ENCODE peak calls at places on chromosomes 2 and 18, in five cellular contexts. One of them, this sample, is unnamed.

GRCh38 chr2:201220102-201220570 is 37.2 kb downstream of the CASP10 start:
- DNase-seq in GM12878: no peak
- DNase-seq in body of pancreas: peak
- DNase-seq in uterus: no peak
- DNase-seq in endothelial cell of umbilical vein: peak
- DNase-seq in this sample: no peak

GRCh38 chr2:178279142-178279541 is 84.8 kb downstream of the OSBPL6 start:
- DNase-seq in endothelial cell of umbilical vein: peak
- DNase-seq in GM12878: no peak
- DNase-seq in body of pancreas: no peak
- DNase-seq in uterus: no peak
- DNase-seq in this sample: peak

GRCh38 chr2:210092791-210093190 is 78.4 kb downstream of the KANSL1L start:
- DNase-seq in uterus: no peak
- DNase-seq in endothelial cell of umbilical vein: no peak
- DNase-seq in body of pancreas: no peak
- DNase-seq in GM12878: no peak
- DNase-seq in this sample: no peak

GRCh38 chr2:14773696-14774095 is 141.2 kb downstream of the LRATD1 start:
- DNase-seq in endothelial cell of umbilical vein: no peak
- DNase-seq in GM12878: no peak
- DNase-seq in uterus: no peak
- DNase-seq in body of pancreas: no peak
- DNase-seq in this sample: no peak

GRCh38 chr2:126623000-126623399 is 33.0 kb upstream of the GYPC start:
- DNase-seq in uterus: no peak
- DNase-seq in GM12878: no peak
- DNase-seq in body of pancreas: no peak
- DNase-seq in endothelial cell of umbilical vein: no peak
- DNase-seq in this sample: no peak

GRCh38 chr2:20071397-20072383 is 20.3 kb upstream of the LAPTM4A start:
- DNase-seq in endothelial cell of umbilical vein: peak
- DNase-seq in GM12878: no peak
- DNase-seq in body of pancreas: no peak
- DNase-seq in uterus: peak
- DNase-seq in this sample: peak

GRCh38 chr18:39946623-39947061 is 2008.4 kb upstream of the PIK3C3 start:
- DNase-seq in uterus: no peak
- DNase-seq in body of pancreas: no peak
- DNase-seq in GM12878: no peak
- DNase-seq in endothelial cell of umbilical vein: peak
- DNase-seq in this sample: peak

GRCh38 chr2:173815778-173816177 is 149.4 kb downstream of the SP3 start:
- DNase-seq in uterus: no peak
- DNase-seq in endothelial cell of umbilical vein: no peak
- DNase-seq in body of pancreas: no peak
- DNase-seq in GM12878: no peak
- DNase-seq in this sample: no peak

GRCh38 chr2:8623958-8624591 is 57.8 kb upstream of the ID2 start:
- DNase-seq in endothelial cell of umbilical vein: no peak
- DNase-seq in GM12878: no peak
- DNase-seq in body of pancreas: peak
- DNase-seq in uterus: no peak
- DNase-seq in this sample: no peak

GRCh38 chr2:169136885-169137534 is 67.6 kb downstream of the DHRS9 start:
- DNase-seq in body of pancreas: no peak
- DNase-seq in uterus: no peak
- DNase-seq in GM12878: no peak
- DNase-seq in endothelial cell of umbilical vein: peak
- DNase-seq in this sample: no peak

GRCh38 chr18:71808576-71808975 is 735.6 kb downstream of the CBLN2 start:
- DNase-seq in GM12878: no peak
- DNase-seq in uterus: no peak
- DNase-seq in body of pancreas: no peak
- DNase-seq in endothelial cell of umbilical vein: no peak
- DNase-seq in this sample: no peak

GRCh38 chr2:174764281-174765063 is at the start of gene CHRNA1:
- DNase-seq in endothelial cell of umbilical vein: peak
- DNase-seq in body of pancreas: no peak
- DNase-seq in GM12878: no peak
- DNase-seq in uterus: no peak
- DNase-seq in this sample: no peak

GRCh38 chr2:136305517-136306192 is 187.7 kb upstream of the CXCR4 start:
- DNase-seq in uterus: no peak
- DNase-seq in GM12878: no peak
- DNase-seq in body of pancreas: no peak
- DNase-seq in endothelial cell of umbilical vein: no peak
- DNase-seq in this sample: no peak

GRCh38 chr2:240525802-240526201 is 32.0 kb downstream of the ANKMY1 start:
- DNase-seq in endothelial cell of umbilical vein: no peak
- DNase-seq in body of pancreas: no peak
- DNase-seq in GM12878: no peak
- DNase-seq in uterus: no peak
- DNase-seq in this sample: no peak

GRCh38 chr2:113192459-113193100 is 18.8 kb downstream of the PSD4 start:
- DNase-seq in GM12878: no peak
- DNase-seq in body of pancreas: no peak
- DNase-seq in endothelial cell of umbilical vein: no peak
- DNase-seq in uterus: no peak
- DNase-seq in this sample: no peak

GRCh38 chr2:187169864-187170263 is 278.2 kb downstream of the CALCRL start:
- DNase-seq in body of pancreas: no peak
- DNase-seq in GM12878: no peak
- DNase-seq in endothelial cell of umbilical vein: no peak
- DNase-seq in uterus: no peak
- DNase-seq in this sample: no peak

DNA sequence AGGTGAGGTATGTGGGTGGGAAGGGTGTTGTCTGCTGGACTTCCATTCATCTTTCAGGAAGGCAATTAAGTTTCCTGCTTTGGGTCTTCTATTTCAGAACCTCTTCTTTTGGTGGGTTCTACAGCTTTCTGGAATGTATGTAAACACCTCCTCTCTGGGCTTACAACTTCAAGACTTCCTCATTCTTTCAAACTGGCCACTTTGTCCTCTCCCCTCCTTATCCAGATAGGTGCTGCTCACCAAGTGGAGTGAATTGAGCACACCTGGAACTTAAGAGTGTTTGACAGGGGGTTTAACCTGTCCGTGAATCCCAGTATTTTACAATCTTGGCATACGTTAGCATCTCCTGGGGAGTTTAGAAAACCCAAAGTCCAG is 5.2 kb upstream of the MRPL33 start:
- DNase-seq in GM12878: no peak
- DNase-seq in body of pancreas: no peak
- DNase-seq in endothelial cell of umbilical vein: no peak
- DNase-seq in uterus: no peak
- DNase-seq in this sample: no peak
- TF ChIP-seq POLR2A in GM12878: no peak
- TF ChIP-seq POLR2A in body of pancreas: peak
- TF ChIP-seq POLR2A in endothelial cell of umbilical vein: no peak
- TF ChIP-seq POLR2A in uterus: no peak
- TF ChIP-seq POLR2A in this sample: no peak

DNA sequence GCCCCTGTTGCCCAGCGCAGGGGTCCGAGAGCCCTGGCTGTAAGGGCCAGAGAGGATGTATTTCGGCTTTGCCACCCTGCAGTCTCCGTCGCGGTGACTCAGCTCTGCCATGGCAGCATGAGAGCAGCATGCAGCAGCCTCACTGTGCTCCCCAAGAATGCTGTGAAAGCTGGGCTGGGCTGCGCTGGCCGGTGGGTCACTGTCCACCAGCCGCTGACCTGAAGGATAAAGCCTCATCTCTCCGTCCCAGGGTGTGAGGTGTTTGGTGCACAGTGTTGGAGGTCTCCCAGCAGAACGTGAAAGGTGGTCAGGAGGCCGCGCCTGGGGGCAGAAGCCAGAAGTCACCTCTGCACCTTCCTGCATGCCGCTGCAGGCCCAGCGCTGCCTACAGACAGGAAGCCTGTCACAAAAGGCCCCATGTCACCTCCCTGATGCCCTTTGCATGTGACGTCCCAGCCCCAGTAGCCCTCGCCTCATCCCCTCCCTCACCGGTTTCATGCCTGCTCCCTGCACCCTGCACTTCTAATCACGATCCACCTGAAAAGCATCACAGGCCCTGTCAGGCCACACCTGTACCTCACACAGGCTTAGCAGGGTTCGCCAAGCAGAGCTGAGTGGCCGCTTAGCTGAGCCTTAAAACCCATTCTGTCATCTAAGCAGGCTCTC is 342.1 kb downstream of the EIPR1 start:
- DNase-seq in uterus: no peak
- DNase-seq in endothelial cell of umbilical vein: no peak
- DNase-seq in GM12878: no peak
- DNase-seq in body of pancreas: no peak
- DNase-seq in this sample: no peak
- TF ChIP-seq POLR2A in uterus: no peak
- TF ChIP-seq POLR2A in endothelial cell of umbilical vein: no peak
- TF ChIP-seq POLR2A in GM12878: no peak
- TF ChIP-seq POLR2A in body of pancreas: no peak
- TF ChIP-seq POLR2A in this sample: no peak

DNA sequence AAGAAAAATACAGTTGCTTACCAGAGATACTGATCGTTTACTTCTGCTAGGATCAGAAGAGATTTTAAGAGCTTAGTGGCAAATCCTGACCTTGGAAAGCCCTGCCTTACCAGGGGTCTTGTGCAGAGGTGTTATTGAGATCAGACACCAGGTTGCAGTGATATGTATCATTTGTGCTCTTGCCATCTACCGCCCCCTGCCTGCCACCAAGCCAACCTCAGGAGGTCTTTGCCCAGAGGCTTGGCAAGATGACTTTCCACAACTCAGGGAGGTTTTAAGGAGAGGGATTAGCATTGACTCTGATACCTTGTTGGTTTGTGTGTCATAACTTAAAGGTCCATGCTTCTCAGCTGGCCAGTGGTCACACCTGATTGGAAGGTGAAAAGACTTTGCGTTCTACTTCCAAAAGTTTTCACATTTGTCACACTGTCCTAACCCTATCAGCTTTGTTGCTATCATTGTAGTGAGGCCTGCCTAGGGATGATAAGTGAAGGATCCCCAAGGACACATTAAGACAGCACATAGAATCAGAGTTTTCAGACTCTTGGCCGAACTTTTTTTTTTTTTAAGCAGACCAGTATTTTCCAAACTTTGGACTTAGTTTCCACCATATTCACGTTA is 46.2 kb upstream of the MGAT5 start:
- DNase-seq in body of pancreas: peak
- DNase-seq in endothelial cell of umbilical vein: peak
- DNase-seq in uterus: peak
- DNase-seq in GM12878: no peak
- DNase-seq in this sample: no peak
- TF ChIP-seq POLR2A in body of pancreas: no peak
- TF ChIP-seq POLR2A in endothelial cell of umbilical vein: no peak
- TF ChIP-seq POLR2A in uterus: no peak
- TF ChIP-seq POLR2A in GM12878: no peak
- TF ChIP-seq POLR2A in this sample: no peak

GRCh38 chr2:48148841-48149240 is 242.5 kb upstream of the FBXO11 start:
- DNase-seq in GM12878: no peak
- DNase-seq in endothelial cell of umbilical vein: no peak
- DNase-seq in body of pancreas: no peak
- DNase-seq in uterus: no peak
- DNase-seq in this sample: no peak

GRCh38 chr2:48146552-48146951 is 240.3 kb upstream of the FBXO11 start:
- DNase-seq in body of pancreas: no peak
- DNase-seq in uterus: no peak
- DNase-seq in endothelial cell of umbilical vein: no peak
- DNase-seq in GM12878: no peak
- DNase-seq in this sample: no peak

GRCh38 chr2:48144777-48145176 is 238.5 kb upstream of the FBXO11 start:
- DNase-seq in body of pancreas: no peak
- DNase-seq in endothelial cell of umbilical vein: peak
- DNase-seq in GM12878: no peak
- DNase-seq in uterus: no peak
- DNase-seq in this sample: no peak

GRCh38 chr2:48147719-48148118 is 241.4 kb upstream of the FBXO11 start:
- DNase-seq in uterus: no peak
- DNase-seq in endothelial cell of umbilical vein: no peak
- DNase-seq in body of pancreas: no peak
- DNase-seq in GM12878: no peak
- DNase-seq in this sample: no peak

DNA sequence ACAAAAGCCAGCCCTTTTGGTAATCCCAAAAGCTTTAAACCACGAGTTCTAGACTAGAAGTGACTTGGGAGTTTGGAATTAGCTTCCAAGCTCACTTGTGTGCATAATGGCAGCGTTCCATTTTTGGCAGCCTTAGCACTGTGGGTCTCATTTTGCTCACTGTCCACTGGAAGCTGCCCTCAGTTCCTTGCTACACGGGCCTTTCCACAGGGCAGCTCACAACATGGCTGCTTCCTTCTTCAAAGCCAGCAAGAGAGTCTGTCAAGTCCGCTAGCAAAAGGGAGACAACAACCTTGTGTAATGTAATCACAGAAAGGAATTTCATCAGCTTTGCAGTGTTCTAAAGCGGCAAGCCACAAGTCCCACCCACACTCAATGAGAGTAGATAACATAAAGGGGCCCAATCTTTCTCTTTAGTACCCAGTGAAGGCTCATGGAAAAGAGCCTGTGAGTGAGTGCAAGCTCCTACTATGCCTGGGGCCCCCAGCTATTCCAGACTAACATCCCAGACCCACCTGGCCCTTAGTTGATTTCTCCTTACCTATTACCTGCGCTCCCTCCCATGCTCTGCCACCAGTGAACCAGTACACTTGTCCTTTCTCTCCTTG is 239.7 kb upstream of the FBXO11 start:
- DNase-seq in endothelial cell of umbilical vein: no peak
- DNase-seq in GM12878: no peak
- DNase-seq in uterus: no peak
- DNase-seq in body of pancreas: no peak
- DNase-seq in this sample: no peak
- TF ChIP-seq POLR2A in endothelial cell of umbilical vein: no peak
- TF ChIP-seq POLR2A in GM12878: no peak
- TF ChIP-seq POLR2A in uterus: no peak
- TF ChIP-seq POLR2A in body of pancreas: no peak
- TF ChIP-seq POLR2A in this sample: no peak